ENCODE peak calls at places on chromosomes 3 and 15, in eight cellular contexts. Z is naive thymus-derived CD4-positive, alpha-beta T cell; I is ovary; B is IMR-90; F is breast epithelium; D is ascending aorta; C is neuronal stem cell; J is RWPE2. U is an unnamed sample. For H3K4me1, the result is how much of the 10 kb centered on the place peaks cover.

GRCh38 chr3:36743821-36744220 is 20.5 kb downstream of the DCLK3 start:
- DNase-seq in F (no peak), J (no peak), Z (no peak), C (no peak), I (no peak), D (no peak), B (no peak), U (no peak)

GRCh38 chr3:150412599-150413069 is 4.5 kb downstream of the TSC22D2 start:
- DNase-seq in F (no peak), B (peak), J (no peak), I (no peak), D (no peak), C (no peak), Z (no peak), U (peak)

GRCh38 chr3:186988806-186989205 is 58.5 kb downstream of the ST6GAL1 start:
- DNase-seq in Z (no peak), F (no peak), B (no peak), C (no peak), D (no peak), J (no peak), I (no peak), U (no peak)

GRCh38 chr15:94855409-94856266 is 624.3 kb downstream of the MCTP2 start:
- DNase-seq in J (no peak), Z (no peak), B (no peak), F (no peak), C (no peak), I (no peak), D (no peak), U (no peak)

GRCh38 chr15:65392368-65392767 is 14.6 kb upstream of the IGDCC3 start:
- DNase-seq in B (no peak), I (no peak), F (no peak), C (no peak), Z (no peak), D (no peak), J (no peak), U (no peak)

GRCh38 chr3:107217161-107217560 is 160.1 kb upstream of the CCDC54 start:
- DNase-seq in Z (no peak), F (no peak), J (peak), C (no peak), B (peak), D (no peak), I (no peak), U (peak)

GRCh38 chr15:58401276-58401675 is 30.5 kb upstream of the LIPC start:
- DNase-seq in D (no peak), F (no peak), B (no peak), C (no peak), Z (no peak), I (no peak), J (no peak), U (no peak)

GRCh38 chr15:48324949-48325348 is 6.3 kb upstream of the DUT start:
- DNase-seq in F (no peak), D (no peak), B (no peak), Z (no peak), I (no peak), J (no peak), C (no peak), U (no peak)

GRCh38 chr15:56582785-56583184 is 117.8 kb upstream of the MNS1 start:
- DNase-seq in C (no peak), J (no peak), I (no peak), D (no peak), B (peak), F (no peak), Z (no peak), U (no peak)

GRCh38 chr3:149153402-149153801 is 24.0 kb downstream of the HPS3 start:
- DNase-seq in Z (no peak), C (no peak), J (no peak), D (no peak), B (no peak), F (no peak), I (no peak), U (no peak)

GRCh38 chr3:114216186-114216970 is 21.0 kb downstream of the ZNF80 start:
- DNase-seq in B (peak), J (no peak), I (no peak), D (no peak), Z (no peak), F (no peak), C (no peak), U (no peak)

GRCh38 chr3:139830817-139831216 is 104.2 kb upstream of the CLSTN2 start:
- DNase-seq in I (peak), F (no peak), D (no peak), J (no peak), B (no peak), Z (no peak), C (peak), U (no peak)

GRCh38 chr15:90465140-90465929 is 64.4 kb upstream of the CRTC3 start:
- DNase-seq in Z (no peak), F (no peak), J (no peak), B (peak), C (no peak), I (no peak), D (no peak), U (no peak)

GRCh38 chr3:100252006-100252405 is 8.8 kb upstream of the TBC1D23 start:
- DNase-seq in D (no peak), J (no peak), F (no peak), Z (no peak), I (no peak), C (no peak), B (no peak), U (no peak)

GRCh38 chr3:152834354-152835310 is at the start of gene P2RY1:
- DNase-seq in I (peak), D (no peak), Z (no peak), J (peak), F (peak), B (peak), C (peak), U (peak)

GRCh38 chr3:161766301-161766700 is 269.7 kb downstream of the OTOL1 start:
- DNase-seq in F (no peak), C (no peak), Z (no peak), D (no peak), I (no peak), B (no peak), J (no peak), U (no peak)

GRCh38 chr15:83380682-83381081 is 66.5 kb upstream of the SH3GL3 start:
- DNase-seq in B (peak), C (no peak), J (peak), I (no peak), F (no peak), D (no peak), Z (no peak), U (no peak)

GRCh38 chr3:27629381-27629780 is 92.7 kb downstream of the EOMES start:
- DNase-seq in Z (no peak), J (no peak), D (no peak), B (no peak), I (no peak), F (no peak), C (no peak), U (no peak)

GRCh38 chr3:191362524-191363090 is 32.3 kb upstream of the UTS2B start:
- DNase-seq in I (no peak), Z (no peak), J (no peak), F (no peak), B (no peak), D (no peak), C (no peak), U (no peak)

GRCh38 chr3:113890256-113890900 is 51.8 kb downstream of the GRAMD1C start:
- DNase-seq in F (no peak), J (no peak), D (no peak), B (no peak), C (no peak), Z (no peak), I (no peak), U (no peak)

GRCh38 chr3:10753964-10754363 is 62.1 kb upstream of the SLC6A11 start:
- DNase-seq in B (peak), I (no peak), Z (peak), D (no peak), C (peak), J (no peak), F (no peak), U (no peak)

GRCh38 chr15:92521624-92522008 is 127.9 kb downstream of the ST8SIA2 start:
- DNase-seq in D (no peak), Z (peak), B (peak), C (peak), J (no peak), I (peak), F (peak), U (no peak)

GRCh38 chr3:70086336-70086735 is 86.8 kb downstream of the SAMMSON start:
- DNase-seq in F (no peak), J (no peak), B (no peak), I (no peak), Z (no peak), D (no peak), C (no peak), U (no peak)

GRCh38 chr3:50173685-50174516 is 17.5 kb upstream of the GNAT1 start:
- DNase-seq in B (no peak), Z (no peak), I (no peak), C (no peak), J (no peak), D (no peak), F (no peak), U (no peak)

GRCh38 chr3:23062582-23062981 is 140.5 kb upstream of the UBE2E2 start:
- DNase-seq in I (no peak), F (no peak), B (no peak), C (no peak), J (no peak), D (no peak), Z (no peak), U (no peak)

GRCh38 chr3:8629151-8630021 is 15.2 kb downstream of the SSUH2 start:
- DNase-seq in F (peak), I (no peak), D (peak), Z (no peak), J (peak), B (peak), C (no peak), U (peak)

GRCh38 chr15:91049378-91050127 is 27.2 kb upstream of the VPS33B start:
- DNase-seq in I (peak), J (peak), B (peak), C (peak), F (no peak), Z (peak), D (no peak), U (peak)

GRCh38 chr3:65573548-65574116 is 465.1 kb downstream of the MAGI1 start:
- DNase-seq in Z (no peak), C (no peak), D (no peak), I (no peak), B (no peak), F (no peak), J (no peak), U (no peak)
- H3K4me1 ChIP-seq in Z (under half), C (under half), D (under half), I (under half), B (under half), F (under half), J (under half), U (under half)

GRCh38 chr15:85793641-85794597 is 806 bp downstream of the KLHL25 start:
- DNase-seq in B (peak), Z (peak), I (peak), C (peak), D (no peak), J (no peak), F (no peak), U (no peak)

GRCh38 chr15:85792872-85793621 is 1.7 kb downstream of the KLHL25 start:
- DNase-seq in Z (no peak), I (no peak), C (no peak), F (no peak), J (no peak), B (no peak), D (no peak), U (no peak)

GRCh38 chr15:85795320-85795668 is 569 bp upstream of the KLHL25 start:
- DNase-seq in Z (no peak), I (no peak), B (no peak), C (no peak), J (no peak), D (no peak), F (no peak), U (peak)

GRCh38 chr15:85794598-85795319 is at the start of gene KLHL25:
- DNase-seq in C (peak), Z (peak), J (peak), I (peak), F (peak), B (peak), D (peak), U (peak)

DNA sequence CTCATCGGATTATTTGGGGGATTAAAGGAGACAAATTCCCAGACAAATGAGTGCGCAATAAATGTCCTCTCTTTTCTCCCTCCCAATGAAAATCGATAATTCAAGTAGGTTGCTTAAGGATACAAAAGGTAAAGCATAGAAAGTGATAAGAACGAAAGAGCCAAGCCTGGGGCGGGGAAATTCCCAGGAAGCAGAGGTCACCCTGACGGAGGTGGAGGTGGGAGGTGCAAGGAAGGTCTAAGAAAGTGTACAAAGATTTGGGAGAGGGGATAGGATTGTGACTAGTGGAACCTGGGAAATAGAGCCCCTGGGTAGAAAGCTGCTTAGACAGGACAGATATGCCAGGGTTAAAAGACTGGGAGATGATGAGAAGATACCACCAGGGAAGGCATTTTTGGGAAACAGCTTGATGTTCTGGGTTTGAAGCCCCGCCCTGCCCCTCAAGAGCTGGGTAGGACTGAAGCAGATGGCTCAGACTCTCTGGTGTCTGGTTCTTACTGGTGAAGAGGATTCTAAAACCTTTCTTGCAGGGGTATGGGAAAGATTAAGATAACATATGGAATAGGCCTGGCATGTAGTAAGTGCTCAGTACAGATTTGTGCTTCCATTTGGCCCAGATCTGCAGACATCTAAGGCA is 1.1 kb upstream of the KLHL25 start:
- DNase-seq in Z (no peak), J (no peak), D (no peak), I (no peak), F (no peak), C (no peak), B (no peak), U (no peak)
- H3K27ac ChIP-seq in Z (no peak), J (no peak), D (no peak), I (no peak), F (no peak), C (no peak), B (no peak), U (no peak)

GRCh38 chr3:61808999-61809398 is 247.6 kb downstream of the PTPRG start:
- DNase-seq in I (no peak), B (no peak), J (no peak), C (no peak), D (no peak), F (no peak), Z (no peak), U (no peak)
- H3K4me1 ChIP-seq in I (under half), B (under half), J (under half), C (under half), D (half or more), F (under half), Z (under half), U (under half)

GRCh38 chr3:66997560-66998074 is 490 bp upstream of the KBTBD8 start:
- DNase-seq in B (peak), I (peak), C (no peak), Z (no peak), F (no peak), J (no peak), D (no peak), U (no peak)
- H3K27ac ChIP-seq in B (no peak), I (no peak), C (no peak), Z (no peak), F (no peak), J (no peak), D (no peak), U (no peak)

U was measured in SJSA1.